ENCODE peak calls at places on chromosomes 2 and 18, in seven cellular contexts. O, F, E, P, K, B and U are unnamed samples.

GRCh38 chr18:37987901-37988300 is 422.3 kb upstream of the CELF4 start:
- DNase-seq in P (no peak), O (no peak), F (no peak), K (no peak), E (no peak), B (no peak), U (no peak)

GRCh38 chr2:181683518-181684453 is 3.5 kb upstream of the NEUROD1 start:
- DNase-seq in B (no peak), E (no peak), O (peak), P (peak), F (peak), K (peak), U (peak)

GRCh38 chr2:6290626-6291025 is 575.1 kb downstream of the CMPK2 start:
- DNase-seq in K (peak), E (no peak), O (no peak), P (no peak), B (no peak), F (no peak), U (no peak)

GRCh38 chr2:226758886-226759660 is 40.5 kb downstream of the IRS1 start:
- DNase-seq in F (no peak), O (peak), B (no peak), E (no peak), P (no peak), K (no peak), U (no peak)

GRCh38 chr2:152335016-152335850 is at the start of gene FMNL2:
- DNase-seq in E (peak), B (peak), K (peak), F (peak), O (peak), P (peak), U (peak)

GRCh38 chr2:188244383-188244782 is 47.3 kb upstream of the GULP1 start:
- DNase-seq in E (no peak), F (no peak), O (no peak), P (no peak), B (no peak), K (no peak), U (no peak)

GRCh38 chr2:88671786-88672427 is 19.6 kb upstream of the RPIA start:
- DNase-seq in K (peak), F (peak), P (peak), O (peak), E (peak), B (no peak), U (no peak)

GRCh38 chr2:222756362-222756831 is 84.9 kb downstream of the MOGAT1 start:
- DNase-seq in P (no peak), E (peak), B (no peak), K (no peak), F (no peak), O (no peak), U (no peak)

GRCh38 chr2:145339646-145340045 is 819.7 kb upstream of the ZEB2 start:
- DNase-seq in K (no peak), P (no peak), E (no peak), F (no peak), B (no peak), O (no peak), U (no peak)

GRCh38 chr2:125169022-125169763 is 1144.1 kb downstream of the CNTNAP5 start:
- DNase-seq in K (no peak), B (no peak), P (no peak), E (no peak), O (no peak), F (no peak), U (no peak)

GRCh38 chr2:136510244-136510643 is 255.1 kb upstream of the THSD7B start:
- DNase-seq in E (no peak), K (no peak), O (no peak), B (no peak), P (no peak), F (no peak), U (peak)

GRCh38 chr18:75162467-75162866 is 46.5 kb downstream of the PTGR3 start:
- DNase-seq in P (no peak), E (no peak), F (no peak), K (no peak), O (no peak), B (no peak), U (no peak)

GRCh38 chr18:40159141-40160017 is 1795.7 kb upstream of the PIK3C3 start:
- DNase-seq in F (no peak), B (peak), K (peak), O (peak), P (no peak), E (peak), U (no peak)

GRCh38 chr2:207311316-207312005 is 145.7 kb upstream of the KLF7 start:
- DNase-seq in O (peak), F (no peak), E (peak), P (peak), B (no peak), K (peak), U (no peak)

GRCh38 chr2:40287201-40287600 is 164.7 kb downstream of the SLC8A1 start:
- DNase-seq in P (no peak), F (no peak), K (no peak), B (no peak), E (no peak), O (no peak), U (no peak)

GRCh38 chr2:41136966-41137494 is 685.1 kb upstream of the SLC8A1 start:
- DNase-seq in O (no peak), F (no peak), B (no peak), P (no peak), K (no peak), E (no peak), U (no peak)

GRCh38 chr2:171083426-171083825 is 77.3 kb downstream of the TLK1 start:
- DNase-seq in P (no peak), O (no peak), E (no peak), F (no peak), B (no peak), K (no peak), U (no peak)

GRCh38 chr18:36756262-36756661 is 72.5 kb downstream of the TPGS2 start:
- DNase-seq in K (no peak), O (no peak), P (no peak), F (no peak), E (no peak), B (no peak), U (no peak)

GRCh38 chr18:50405582-50406271 is 30.9 kb downstream of the SKA1 start:
- DNase-seq in B (no peak), P (no peak), E (no peak), O (no peak), K (no peak), F (peak), U (no peak)

GRCh38 chr18:8232791-8233190 is 376.4 kb upstream of the RAB12 start:
- DNase-seq in B (no peak), P (no peak), O (no peak), E (no peak), F (no peak), K (no peak), U (peak)

GRCh38 chr2:1501991-1502390 is 88.7 kb downstream of the TPO start:
- DNase-seq in E (no peak), F (no peak), B (no peak), K (no peak), P (no peak), O (no peak), U (no peak)

GRCh38 chr2:132374551-132374950 is 42.1 kb upstream of the GPR39 start:
- DNase-seq in O (no peak), B (no peak), E (no peak), K (no peak), F (no peak), P (no peak), U (no peak)

GRCh38 chr2:224951723-224952481 is 90.4 kb downstream of the DOCK10 start:
- DNase-seq in F (no peak), P (no peak), O (no peak), B (no peak), E (no peak), K (no peak), U (no peak)

GRCh38 chr2:170996316-170996715 is 67.3 kb downstream of the GORASP2 start:
- DNase-seq in P (no peak), B (no peak), E (no peak), O (no peak), F (no peak), K (no peak), U (no peak)

GRCh38 chr2:219997341-219997851 is 370.0 kb downstream of the SLC4A3 start:
- DNase-seq in F (peak), P (peak), B (no peak), E (no peak), O (no peak), K (peak), U (peak)

GRCh38 chr2:154945977-154946376 is 247.5 kb downstream of the KCNJ3 start:
- DNase-seq in B (no peak), K (no peak), E (no peak), F (no peak), P (no peak), O (no peak), U (no peak)

GRCh38 chr2:643334-643733 is 33.9 kb downstream of the TMEM18 start:
- DNase-seq in K (no peak), F (peak), B (no peak), O (no peak), E (no peak), P (no peak), U (no peak)

GRCh38 chr2:214934006-214934405 is 124.5 kb upstream of the BARD1 start:
- DNase-seq in F (no peak), B (no peak), K (no peak), E (no peak), P (no peak), O (no peak), U (no peak)

GRCh38 chr2:100013892-100014677 is 128.3 kb downstream of the AFF3 start:
- DNase-seq in K (peak), P (no peak), B (no peak), F (no peak), O (peak), E (no peak), U (peak)

GRCh38 chr18:62950246-62950645 is 234.9 kb downstream of the PHLPP1 start:
- DNase-seq in O (no peak), K (no peak), B (no peak), F (no peak), P (no peak), E (no peak), U (no peak)

GRCh38 chr2:224849264-224849663 is 133.1 kb upstream of the CCDC195 start:
- DNase-seq in K (no peak), B (no peak), O (no peak), E (no peak), F (no peak), P (no peak), U (no peak)

GRCh38 chr2:74079522-74080341 is 68.0 kb downstream of the BOLA3 start:
- DNase-seq in E (no peak), K (no peak), B (peak), F (no peak), P (peak), O (no peak), U (no peak)

GRCh38 chr2:9556121-9556869 is 665 bp upstream of the ADAM17 start:
- DNase-seq in E (no peak), O (no peak), K (no peak), P (no peak), F (no peak), B (no peak), U (no peak)

GRCh38 chr2:191635333-191636234 is 42.4 kb upstream of the NABP1 start:
- DNase-seq in K (no peak), F (no peak), B (no peak), E (peak), O (peak), P (no peak), U (no peak)

GRCh38 chr2:237955640-237956401 is 11.0 kb upstream of the UBE2F start:
- DNase-seq in F (peak), K (peak), B (no peak), O (no peak), E (no peak), P (no peak), U (no peak)

GRCh38 chr2:217830061-217830460 is 172.7 kb downstream of the TNS1 start:
- DNase-seq in O (no peak), B (no peak), P (no peak), E (no peak), F (no peak), K (no peak), U (no peak)

GRCh38 chr2:158756331-158756730 is 38.8 kb upstream of the DAPL1 start:
- DNase-seq in B (no peak), P (no peak), O (no peak), F (no peak), K (no peak), E (no peak), U (no peak)

GRCh38 chr2:158755738-158756137 is 39.4 kb upstream of the DAPL1 start:
- DNase-seq in B (no peak), P (peak), O (peak), E (no peak), F (peak), K (no peak), U (no peak)

GRCh38 chr2:158755310-158755709 is 39.8 kb upstream of the DAPL1 start:
- DNase-seq in P (no peak), F (no peak), K (no peak), O (no peak), B (no peak), E (peak), U (no peak)

GRCh38 chr2:158754303-158754611 is 40.9 kb upstream of the DAPL1 start:
- DNase-seq in O (no peak), B (no peak), E (no peak), K (no peak), F (no peak), P (no peak), U (no peak)

DNA sequence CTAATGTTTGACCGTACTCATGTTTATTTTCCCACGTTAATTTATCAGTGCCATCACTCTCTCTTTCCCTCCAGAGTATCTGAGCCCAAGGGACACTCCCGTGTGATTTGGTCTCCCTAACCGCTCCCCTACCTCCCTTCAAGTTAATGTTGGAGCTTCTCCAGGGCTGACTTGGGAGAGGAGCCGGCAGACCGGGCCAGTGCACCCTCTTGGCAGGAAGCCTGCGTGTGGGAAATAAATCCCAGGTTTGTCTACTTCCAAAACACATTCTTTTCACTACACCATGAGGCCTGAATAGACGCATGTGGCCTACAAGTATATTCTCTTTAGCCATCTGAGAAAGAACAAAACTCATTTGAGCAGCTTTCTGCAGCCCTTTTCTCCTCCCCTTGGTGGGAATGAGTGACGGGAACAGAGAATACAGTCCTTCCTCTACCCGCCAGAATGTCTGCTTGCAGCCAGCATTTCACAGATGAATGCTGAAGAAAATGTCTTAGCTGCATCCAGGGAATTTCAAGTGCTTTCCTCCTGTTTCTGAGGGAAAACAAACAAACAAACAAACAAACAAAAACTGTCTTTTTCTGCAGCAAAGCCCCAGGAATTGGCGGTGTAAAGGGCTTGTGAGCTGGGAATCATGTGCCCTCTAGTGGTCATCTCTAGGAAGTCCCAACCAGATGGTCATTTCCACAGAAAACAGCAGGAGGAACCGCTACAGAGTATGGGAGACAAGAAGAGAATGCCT is 41.4 kb upstream of the DAPL1 start:
- DNase-seq in F (peak), O (peak), P (peak), K (peak), B (no peak), E (peak), U (peak)
- TF ChIP-seq YY1 in F (no peak), O (peak), P (no peak), K (no peak), B (peak), E (no peak), U (no peak)

GRCh38 chr2:178924817-178925216 is 117.6 kb upstream of the TTN start:
- DNase-seq in P (no peak), E (no peak), F (no peak), K (no peak), O (no peak), B (no peak), U (no peak)
- TF ChIP-seq YY1 in P (no peak), E (no peak), F (no peak), K (no peak), O (no peak), B (no peak), U (no peak)

GRCh38 chr2:216064014-216064630 is 17.5 kb downstream of the PECR start:
- DNase-seq in P (no peak), O (no peak), E (no peak), K (no peak), B (no peak), F (no peak), U (no peak)

GRCh38 chr2:216064684-216065083 is 16.9 kb downstream of the PECR start:
- DNase-seq in B (no peak), F (no peak), P (no peak), O (no peak), E (no peak), K (no peak), U (no peak)

GRCh38 chr2:216070195-216070594 is 11.4 kb downstream of the PECR start:
- DNase-seq in B (no peak), O (no peak), P (no peak), F (no peak), E (no peak), K (no peak), U (no peak)

GRCh38 chr2:216069028-216069427 is 12.6 kb downstream of the PECR start:
- DNase-seq in K (no peak), B (no peak), P (no peak), F (no peak), O (no peak), E (no peak), U (no peak)

GRCh38 chr2:216066255-216066654 is 15.4 kb downstream of the PECR start:
- DNase-seq in P (no peak), E (no peak), B (no peak), K (no peak), F (no peak), O (no peak), U (no peak)
- TF ChIP-seq YY1 in P (no peak), E (no peak), B (no peak), K (no peak), F (no peak), O (no peak), U (no peak)

GRCh38 chr2:15388406-15389325 is 172.5 kb downstream of the NBAS start:
- DNase-seq in P (no peak), F (no peak), B (no peak), E (peak), O (no peak), K (no peak), U (no peak)

GRCh38 chr2:15389326-15389700 is 171.8 kb downstream of the NBAS start:
- DNase-seq in E (no peak), O (no peak), F (no peak), K (no peak), P (no peak), B (no peak), U (no peak)

GRCh38 chr2:15383695-15384350 is 177.3 kb downstream of the NBAS start:
- DNase-seq in F (no peak), E (no peak), O (no peak), B (no peak), K (peak), P (no peak), U (no peak)

DNA sequence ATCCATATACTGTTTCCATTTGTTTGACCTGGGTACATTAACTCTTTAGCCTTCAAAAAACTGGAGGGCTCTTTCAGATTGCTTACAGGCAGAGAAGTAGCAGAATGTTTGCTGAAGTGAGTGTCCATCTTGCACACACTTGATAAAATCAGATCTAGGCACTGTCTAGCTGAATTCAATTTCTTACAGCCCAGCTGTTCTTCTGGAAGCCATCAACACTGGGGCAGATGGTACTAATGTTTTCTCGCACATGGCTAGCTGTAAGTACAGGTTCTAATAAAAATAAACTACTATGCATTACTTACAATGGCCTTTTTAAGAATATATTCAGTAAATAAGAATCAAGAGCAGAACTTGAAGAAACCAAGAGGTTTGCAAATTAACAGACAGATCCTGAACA is 175.9 kb downstream of the NBAS start:
- DNase-seq in B (no peak), K (peak), P (no peak), O (no peak), E (no peak), F (no peak), U (no peak)
- TF ChIP-seq YY1 in B (no peak), K (no peak), P (no peak), O (no peak), E (no peak), F (no peak), U (no peak)

GRCh38 chr2:139526781-139527180 is 746.6 kb upstream of the NXPH2 start:
- DNase-seq in P (no peak), B (no peak), F (no peak), O (no peak), E (no peak), K (no peak), U (no peak)

DNA sequence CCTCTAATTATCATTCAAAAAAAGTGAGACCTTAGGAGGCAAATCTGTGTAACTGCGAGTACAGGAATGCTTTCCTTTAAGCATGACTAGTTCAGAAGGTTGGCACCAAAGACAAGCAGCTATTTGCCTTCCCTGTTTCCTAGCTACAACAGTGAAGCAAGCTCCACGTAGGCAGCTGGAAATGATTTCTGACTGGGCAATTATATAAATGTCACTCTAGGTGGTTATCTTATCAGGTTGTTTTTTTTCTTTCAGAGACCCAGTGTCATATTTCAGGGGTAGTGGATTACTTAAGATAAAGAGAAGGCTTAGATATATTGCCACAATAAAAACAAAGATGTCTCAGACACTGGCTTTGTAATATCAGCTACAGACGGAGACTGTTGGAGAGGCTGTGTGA is 748.9 kb upstream of the NXPH2 start:
- DNase-seq in B (no peak), K (peak), P (no peak), O (no peak), E (no peak), F (no peak), U (no peak)
- TF ChIP-seq YY1 in B (no peak), K (no peak), P (no peak), O (no peak), E (no peak), F (no peak), U (no peak)

DNA sequence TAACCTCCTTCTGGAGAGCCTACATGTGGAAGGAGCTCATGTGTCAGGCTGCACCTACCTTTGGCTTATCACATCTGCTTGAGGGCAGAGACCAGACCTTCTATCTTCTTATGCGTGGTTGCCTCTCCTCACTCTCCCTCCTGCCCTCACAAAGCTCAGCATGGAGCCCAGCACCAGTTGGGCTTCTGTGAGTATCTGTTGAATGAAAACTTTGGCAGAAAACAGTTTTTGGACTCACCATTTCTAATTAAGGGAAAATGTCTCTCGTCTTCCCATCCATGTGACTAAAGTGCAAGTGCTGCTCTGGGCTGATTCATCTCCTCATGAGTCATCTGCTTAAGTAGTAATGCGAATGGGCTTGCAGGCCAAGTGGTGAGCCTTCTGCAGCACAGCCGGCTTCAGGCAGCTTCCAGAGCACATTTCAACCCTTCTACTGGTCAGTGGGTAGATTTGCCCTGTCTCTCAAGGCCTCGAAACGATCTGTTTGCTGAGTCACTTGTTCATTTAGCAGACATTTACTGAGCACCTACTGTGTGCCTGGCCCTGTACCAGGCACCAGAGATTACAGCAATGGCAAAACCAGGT is 102.6 kb downstream of the VSNL1 start:
- DNase-seq in E (peak), F (peak), B (no peak), O (peak), P (peak), K (no peak), U (peak)
- TF ChIP-seq YY1 in E (no peak), F (no peak), B (no peak), O (no peak), P (no peak), K (no peak), U (no peak)